ENCODE peak calls at places on chromosomes 12 and 14, in seven cellular contexts. A, F, Z, P, T, X and O are unnamed samples. For H3K4me1, the result is how much of the 10 kb centered on the place peaks cover.

GRCh38 chr12:54258286-54258685 is 21.6 kb downstream of the CBX5 start:
- DNase-seq in A (no peak), F (peak), Z (no peak), P (no peak), T (no peak), X (no peak), O (no peak)

GRCh38 chr12:56998981-56999380 is 7.4 kb downstream of the ZBTB39 start:
- DNase-seq in A (no peak), F (no peak), Z (no peak), P (no peak), T (no peak), X (no peak), O (no peak)

GRCh38 chr12:121800694-121801600 is 2.9 kb upstream of the SETD1B start:
- DNase-seq in A (peak), F (peak), Z (peak), P (peak), T (peak), X (peak), O (peak)

GRCh38 chr14:97417331-97417730 is 620.1 kb downstream of the VRK1 start:
- DNase-seq in A (no peak), F (no peak), Z (no peak), P (no peak), T (no peak), X (no peak), O (no peak)

GRCh38 chr12:100797246-100797645 is 2.7 kb downstream of the ANO4 start:
- DNase-seq in A (no peak), F (no peak), Z (no peak), P (no peak), T (no peak), X (no peak), O (no peak)

GRCh38 chr12:75480469-75480949 is at the start of gene GLIPR1:
- DNase-seq in A (peak), F (peak), Z (peak), P (peak), T (peak), X (peak), O (peak)

GRCh38 chr12:132925597-132926416 is 30.3 kb downstream of the ZNF605 start:
- DNase-seq in A (no peak), F (no peak), Z (no peak), P (no peak), T (no peak), X (no peak), O (no peak)

GRCh38 chr14:38221077-38221476 is 13.4 kb downstream of the SSTR1 start:
- DNase-seq in A (no peak), F (no peak), Z (no peak), P (no peak), T (no peak), X (no peak), O (no peak)

GRCh38 chr12:111330800-111331752 is 37.8 kb downstream of the PHETA1 start:
- DNase-seq in A (no peak), F (peak), Z (no peak), P (no peak), T (no peak), X (no peak), O (no peak)

GRCh38 chr12:49823951-49824350 is 4.3 kb downstream of the NCKAP5L start:
- DNase-seq in A (no peak), F (no peak), Z (no peak), P (no peak), T (no peak), X (peak), O (no peak)

GRCh38 chr12:49825971-49826421 is 2.2 kb downstream of the NCKAP5L start:
- DNase-seq in A (peak), F (peak), Z (no peak), P (no peak), T (no peak), X (no peak), O (no peak)

GRCh38 chr12:49824416-49824815 is 3.8 kb downstream of the NCKAP5L start:
- DNase-seq in A (no peak), F (no peak), Z (no peak), P (no peak), T (no peak), X (peak), O (no peak)

GRCh38 chr12:49824886-49825285 is 3.3 kb downstream of the NCKAP5L start:
- DNase-seq in A (no peak), F (peak), Z (no peak), P (no peak), T (no peak), X (no peak), O (no peak)

GRCh38 chr12:49825360-49825970 is 2.7 kb downstream of the NCKAP5L start:
- DNase-seq in A (peak), F (peak), Z (no peak), P (peak), T (peak), X (no peak), O (no peak)
- H3K4me1 ChIP-seq in A (half or more), F (under half), Z (under half), P (under half), T (half or more), X (under half), O (under half)

GRCh38 chr14:77128414-77128891 is 13.1 kb downstream of the ZDHHC22 start:
- DNase-seq in A (no peak), F (no peak), Z (no peak), P (no peak), T (no peak), X (no peak), O (no peak)
- H3K4me1 ChIP-seq in A (under half), F (under half), Z (under half), P (under half), T (under half), X (under half), O (under half)

GRCh38 chr12:53213348-53213747 is 6.3 kb upstream of the ITGB7 start:
- DNase-seq in A (peak), F (peak), Z (peak), P (peak), T (peak), X (peak), O (peak)
- H3K4me1 ChIP-seq in A (under half), F (under half), Z (under half), P (under half), T (half or more), X (under half), O (half or more)

DNA sequence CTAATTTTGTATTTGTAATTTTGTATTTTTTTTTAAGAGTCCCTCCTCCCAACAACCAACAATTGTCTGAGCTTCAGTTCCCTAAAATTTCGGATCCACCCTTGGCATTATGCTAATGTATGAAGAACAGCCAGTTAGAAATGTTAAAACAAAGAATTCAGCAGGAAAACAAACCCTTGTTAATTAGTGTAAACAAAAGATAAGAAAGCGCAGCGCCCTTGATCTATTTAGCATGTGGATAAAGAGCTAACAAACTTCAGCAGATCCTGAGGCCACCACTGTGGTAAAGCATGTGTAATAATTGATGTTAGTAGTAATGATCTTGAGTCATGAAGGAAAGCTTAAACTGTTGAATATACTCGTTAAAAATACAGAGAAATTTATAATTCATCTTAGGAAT is 199.8 kb downstream of the TMX1 start:
- DNase-seq in A (no peak), F (no peak), Z (no peak), P (no peak), T (no peak), X (no peak), O (no peak)
- H3K4me1 ChIP-seq in A (under half), F (under half), Z (under half), P (under half), T (under half), X (under half), O (under half)

GRCh38 chr14:68957688-68958248 is 21.3 kb downstream of the ACTN1 start:
- DNase-seq in A (no peak), F (no peak), Z (no peak), P (peak), T (no peak), X (no peak), O (no peak)

GRCh38 chr14:68958553-68958952 is 20.5 kb downstream of the ACTN1 start:
- DNase-seq in A (no peak), F (peak), Z (no peak), P (peak), T (no peak), X (no peak), O (no peak)

GRCh38 chr14:68956728-68957127 is 22.4 kb downstream of the ACTN1 start:
- DNase-seq in A (no peak), F (no peak), Z (no peak), P (no peak), T (no peak), X (no peak), O (no peak)

GRCh38 chr14:68960123-68960522 is 19.0 kb downstream of the ACTN1 start:
- DNase-seq in A (no peak), F (no peak), Z (no peak), P (no peak), T (no peak), X (no peak), O (no peak)

GRCh38 chr14:68959035-68959434 is 20.1 kb downstream of the ACTN1 start:
- DNase-seq in A (no peak), F (no peak), Z (no peak), P (peak), T (no peak), X (no peak), O (no peak)
- H3K4me1 ChIP-seq in A (under half), F (half or more), Z (under half), P (under half), T (half or more), X (under half), O (half or more)

DNA sequence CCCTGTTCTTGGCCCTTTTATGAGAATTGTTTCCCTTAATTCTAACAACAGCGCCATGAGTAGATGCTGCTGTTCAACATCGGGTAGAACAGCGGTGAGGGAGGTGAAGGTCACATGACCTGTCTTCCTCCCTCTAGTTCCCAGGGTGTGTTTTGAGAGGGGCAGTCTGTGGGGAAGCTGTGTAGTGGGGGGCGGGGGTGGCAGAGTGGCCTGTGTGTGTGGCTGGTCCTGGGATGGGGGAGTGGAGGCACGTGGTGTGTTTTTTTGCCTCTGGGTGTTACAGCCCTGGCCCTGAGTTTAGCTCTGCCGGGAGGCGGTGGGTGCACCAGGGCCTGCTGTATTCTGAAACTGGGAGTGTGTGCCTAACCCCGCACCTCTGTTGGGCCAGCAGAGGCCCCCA is 202.7 kb downstream of the TSPAN9 start:
- DNase-seq in A (no peak), F (no peak), Z (no peak), P (no peak), T (no peak), X (no peak), O (no peak)
- H3K4me1 ChIP-seq in A (under half), F (under half), Z (under half), P (under half), T (half or more), X (under half), O (under half)

DNA sequence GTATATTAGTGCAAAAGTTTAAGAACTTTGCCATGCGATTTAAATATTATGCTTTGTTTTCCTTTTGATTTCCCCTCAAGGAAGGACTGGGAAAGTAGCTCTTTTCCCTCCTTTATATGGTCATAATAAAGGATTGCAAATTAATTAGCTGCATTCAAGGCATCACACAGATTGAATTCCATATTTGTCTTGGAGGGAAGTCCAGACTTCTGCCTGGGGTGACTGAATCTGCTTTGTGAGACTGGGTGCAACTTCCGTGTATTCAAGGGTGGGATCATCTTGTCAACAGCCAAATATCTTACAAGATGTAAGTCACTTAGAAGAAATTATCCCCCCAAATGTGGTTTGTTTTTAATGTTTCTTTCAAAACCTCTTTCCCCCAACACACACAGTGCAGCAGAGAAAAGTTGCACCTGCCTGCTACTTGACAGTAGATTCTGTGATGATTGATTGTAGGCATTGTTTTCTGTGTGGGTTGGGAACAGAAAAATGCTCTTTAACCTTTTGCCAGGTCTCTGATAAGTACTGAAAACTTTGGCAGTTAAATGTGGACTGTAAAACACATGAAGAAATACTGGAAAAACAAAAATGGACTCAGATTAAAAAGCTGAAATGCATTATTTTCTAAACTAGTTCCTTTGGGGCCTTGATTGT is 28.4 kb downstream of the STK38L start:
- DNase-seq in A (no peak), F (no peak), Z (no peak), P (no peak), T (no peak), X (no peak), O (no peak)
- H3K4me1 ChIP-seq in A (under half), F (under half), Z (under half), P (under half), T (half or more), X (under half), O (under half)

GRCh38 chr14:64700894-64701293 is 3.3 kb upstream of the PLEKHG3 start:
- DNase-seq in A (no peak), F (no peak), Z (no peak), P (peak), T (no peak), X (no peak), O (no peak)
- H3K4me1 ChIP-seq in A (under half), F (under half), Z (under half), P (under half), T (under half), X (under half), O (half or more)

GRCh38 chr12:115813256-115813655 is 464.2 kb downstream of the MED13L start:
- DNase-seq in A (no peak), F (no peak), Z (no peak), P (no peak), T (no peak), X (no peak), O (no peak)
- H3K4me1 ChIP-seq in A (under half), F (under half), Z (under half), P (under half), T (under half), X (under half), O (under half)

GRCh38 chr14:75981426-75981825 is 369 bp downstream of the TGFB3 start:
- DNase-seq in A (no peak), F (no peak), Z (peak), P (no peak), T (no peak), X (no peak), O (no peak)
- H3K4me1 ChIP-seq in A (under half), F (under half), Z (under half), P (under half), T (half or more), X (under half), O (under half)